ENCODE peak calls at places on chromosomes 12 and 14, in seven cellular contexts. T is GM23248, A is hepatocyte, G is pancreas, H is right lobe of liver, Y is A549, I is lung. O is an unnamed sample.

GRCh38 chr12:74537126-74537706 is 419 bp upstream of the ATXN7L3B start:
- DNase-seq in H (no peak), G (no peak), I (no peak), Y (peak; percentile 85), A (peak; percentile 58), T (peak; percentile 78), O (no peak)

GRCh38 chr14:42057176-42057575 is 450.5 kb downstream of the LRFN5 start:
- DNase-seq in G (no peak), I (no peak), H (no peak), Y (no peak), T (peak; percentile 19), A (peak; percentile 24), O (no peak)

GRCh38 chr12:25322918-25323773 is 72.4 kb upstream of the KRAS start:
- DNase-seq in G (no peak), A (no peak), T (peak; percentile 52), I (no peak), H (no peak), Y (no peak), O (no peak)

GRCh38 chr14:28773917-28774691 is 7.5 kb downstream of the FOXG1 start:
- DNase-seq in T (peak; percentile 73), G (no peak), H (no peak), Y (peak; percentile 43), A (peak; percentile 37), I (no peak), O (no peak)

GRCh38 chr12:94386422-94386821 is 73.2 kb downstream of the CEP83 start:
- DNase-seq in T (no peak), A (no peak), I (no peak), G (no peak), Y (no peak), H (no peak), O (no peak)

GRCh38 chr14:54935958-54936357 is 33.3 kb upstream of the GCH1 start:
- DNase-seq in T (peak; percentile 14), G (no peak), H (no peak), Y (no peak), A (no peak), I (no peak), O (no peak)

GRCh38 chr12:72288911-72289310 is 16.7 kb downstream of the TRHDE start:
- DNase-seq in A (no peak), T (no peak), Y (no peak), I (no peak), H (no peak), G (no peak), O (no peak)

GRCh38 chr14:88895116-88895515 is 70.7 kb downstream of the TTC8 start:
- DNase-seq in G (no peak), I (no peak), T (peak; percentile 68), A (peak; percentile 47), H (no peak), Y (peak; percentile 14), O (no peak)

GRCh38 chr12:94616217-94616729 is 34.1 kb downstream of the TMCC3 start:
- DNase-seq in T (peak; percentile 20), G (no peak), I (no peak), H (no peak), Y (peak; percentile 53), A (peak; percentile 73), O (no peak)

GRCh38 chr12:89427508-89428156 is 75.3 kb upstream of the DUSP6 start:
- DNase-seq in H (no peak), G (no peak), I (no peak), T (peak; percentile 36), Y (no peak), A (no peak), O (no peak)

GRCh38 chr12:24038211-24038997 is 88.9 kb upstream of the SOX5 start:
- DNase-seq in I (no peak), H (no peak), T (no peak), G (no peak), A (no peak), Y (no peak), O (no peak)

GRCh38 chr14:89013098-89013504 is 188.7 kb downstream of the TTC8 start:
- DNase-seq in A (peak; percentile 70), H (no peak), G (peak; percentile 77), T (peak; percentile 43), Y (peak; percentile 87), I (peak; percentile 38), O (no peak)

DNA sequence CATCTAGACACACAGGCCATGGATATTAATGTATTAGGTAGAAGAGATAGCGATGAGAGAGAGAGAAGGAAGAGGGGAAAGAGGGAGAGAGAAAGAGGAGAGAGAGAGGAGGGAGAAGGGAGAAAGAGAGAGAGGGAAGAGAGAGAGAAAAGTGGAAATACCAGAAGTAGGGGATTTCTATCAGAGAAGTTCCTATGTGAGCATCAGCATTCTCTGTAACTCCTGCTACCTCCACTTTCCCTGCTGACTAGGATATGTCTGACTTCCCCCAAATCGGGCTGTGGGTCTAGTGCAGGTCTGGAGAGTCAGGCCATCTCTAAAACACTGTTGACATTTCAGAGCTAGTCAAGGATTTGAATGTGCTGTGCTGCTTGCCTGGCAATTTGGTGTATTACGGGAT is 3.6 kb downstream of the ARHGDIB start:
- DNase-seq in I (no peak), G (no peak), H (no peak), Y (no peak), T (no peak), A (no peak), O (no peak)
- H3K4me1 ChIP-seq in I (peaks cover 6% of the 10 kb centered on the region), G (peaks cover 4% of the 10 kb centered on the region), H (no peaks in the 10 kb centered on the region), Y (peaks cover 8% of the 10 kb centered on the region), T (peaks cover under 1% of the 10 kb centered on the region), A (no peaks in the 10 kb centered on the region), O (peaks cover 38% of the 10 kb centered on the region)

GRCh38 chr12:64826234-64826633 is 1.8 kb downstream of the TBC1D30 start:
- DNase-seq in A (peak; percentile 78), G (peak; percentile 52), H (peak; percentile 57), T (peak; percentile 61), I (peak; percentile 60), Y (no peak), O (peak; percentile 32)

GRCh38 chr12:64824130-64824499 is 332 bp upstream of the TBC1D30 start:
- DNase-seq in I (no peak), A (no peak), Y (no peak), G (no peak), T (no peak), H (no peak), O (no peak)

GRCh38 chr12:64828713-64829112 is 4.3 kb downstream of the TBC1D30 start:
- DNase-seq in T (no peak), I (no peak), H (no peak), Y (no peak), G (no peak), A (no peak), O (no peak)

GRCh38 chr12:64824500-64825142 is at the start of gene TBC1D30:
- DNase-seq in I (no peak), Y (no peak), G (no peak), T (peak; percentile 45), A (peak; percentile 37), H (no peak), O (no peak)

GRCh38 chr12:64825143-64826011 is 930 bp downstream of the TBC1D30 start:
- DNase-seq in T (no peak), Y (no peak), G (no peak), H (no peak), I (no peak), A (no peak), O (no peak)
- H3K4me3 ChIP-seq in T (no peak overlapping the region), Y (no peak overlapping the region), G (peak overlapping the region; percentile 43), H (no peak overlapping the region), I (no peak overlapping the region), A (no peak overlapping the region), O (peak overlapping the region; percentile 42)

GRCh38 chr14:61470261-61470953 is 149.0 kb downstream of the PRKCH start:
- DNase-seq in H (no peak), I (peak; percentile 27), Y (peak; percentile 83), A (peak; percentile 80), T (peak; percentile 95), G (no peak), O (no peak)
- H3K4me1 ChIP-seq in H (peaks cover 7% of the 10 kb centered on the region), I (peaks cover 18% of the 10 kb centered on the region), Y (peaks cover 75% of the 10 kb centered on the region), A (peaks cover 41% of the 10 kb centered on the region), T (peaks cover 58% of the 10 kb centered on the region), G (peaks cover 1% of the 10 kb centered on the region), O (peaks cover 66% of the 10 kb centered on the region)

GRCh38 chr14:74786916-74787315 is 23.8 kb downstream of the YLPM1 start:
- DNase-seq in A (no peak), T (peak; percentile 19), H (no peak), Y (no peak), I (no peak), G (no peak), O (no peak)

GRCh38 chr14:74793506-74794155 is 30.5 kb downstream of the YLPM1 start:
- DNase-seq in H (no peak), A (no peak), I (no peak), T (peak; percentile 50), G (no peak), Y (peak; percentile 16), O (peak; percentile 48)

GRCh38 chr14:74794947-74795346 is 31.8 kb downstream of the YLPM1 start:
- DNase-seq in G (no peak), I (no peak), T (no peak), H (no peak), A (no peak), Y (no peak), O (no peak)

GRCh38 chr14:74792249-74793039 is 29.3 kb downstream of the YLPM1 start:
- DNase-seq in G (no peak), Y (no peak), A (no peak), H (no peak), I (no peak), T (peak; percentile 21), O (peak; percentile 56)
- H3K4me3 ChIP-seq in G (no peak overlapping the region), Y (no peak overlapping the region), A (no peak overlapping the region), H (no peak overlapping the region), I (no peak overlapping the region), T (peak overlapping the region; percentile 21), O (peak overlapping the region; percentile 25)

GRCh38 chr14:77031680-77032482 is 3.4 kb upstream of the IRF2BPL start:
- DNase-seq in Y (no peak), A (peak; percentile 64), I (no peak), H (no peak), G (no peak), T (peak; percentile 91), O (no peak)
- H3K4me1 ChIP-seq in Y (peaks cover 58% of the 10 kb centered on the region), A (peaks cover 44% of the 10 kb centered on the region), I (peaks cover 17% of the 10 kb centered on the region), H (peaks cover 57% of the 10 kb centered on the region), G (peaks cover 65% of the 10 kb centered on the region), T (peaks cover 37% of the 10 kb centered on the region), O (peaks cover 27% of the 10 kb centered on the region)

DNA sequence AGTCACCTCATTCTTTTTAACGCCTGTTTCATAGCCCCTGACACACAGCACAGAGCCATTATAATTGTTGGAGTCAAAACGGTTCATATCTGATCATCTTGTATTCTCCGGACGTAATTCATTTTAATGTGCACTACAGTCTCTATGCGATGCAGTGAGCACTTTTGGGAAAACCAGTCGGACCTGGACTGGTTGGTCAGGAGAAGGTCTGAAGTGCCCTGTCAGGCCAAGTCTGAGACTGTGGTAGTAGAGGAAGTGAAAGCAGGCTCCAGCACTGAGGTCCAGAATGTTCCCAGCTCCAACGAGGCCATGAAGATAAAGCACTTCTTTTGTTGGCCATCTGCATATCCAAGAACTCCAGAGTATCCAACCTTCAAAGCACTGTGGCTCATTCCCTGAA is 117.1 kb upstream of the NCOR2 start:
- DNase-seq in G (no peak), I (no peak), A (no peak), H (no peak), Y (no peak), T (peak; percentile 34), O (no peak)
- H3K4me3 ChIP-seq in G (no peak overlapping the region), I (no peak overlapping the region), A (no peak overlapping the region), H (no peak overlapping the region), Y (no peak overlapping the region), T (peak overlapping the region; percentile 64), O (no peak overlapping the region)

GRCh38 chr12:116267948-116268347 is 9.5 kb downstream of the MED13L start:
- DNase-seq in G (no peak), Y (no peak), H (no peak), A (no peak), I (no peak), T (no peak), O (no peak)
- H3K4me1 ChIP-seq in G (peaks cover 44% of the 10 kb centered on the region), Y (peaks cover 85% of the 10 kb centered on the region), H (peaks cover 62% of the 10 kb centered on the region), A (peaks cover 46% of the 10 kb centered on the region), I (peaks cover 9% of the 10 kb centered on the region), T (peaks cover 57% of the 10 kb centered on the region), O (peaks cover 13% of the 10 kb centered on the region)

GRCh38 chr14:61462566-61463195 is 141.3 kb downstream of the PRKCH start:
- DNase-seq in I (no peak), Y (peak; percentile 79), T (peak; percentile 84), G (no peak), H (no peak), A (peak; percentile 55), O (no peak)
- H3K4me3 ChIP-seq in I (no peak overlapping the region), Y (no peak overlapping the region), T (peak overlapping the region; percentile 26), G (no peak overlapping the region), H (no peak overlapping the region), A (no peak overlapping the region), O (no peak overlapping the region)

O was measured in naive thymus-derived CD4-positive, alpha-beta T cell.